ENCODE peak calls at places on chromosomes 6 and 20, in four cellular contexts. One of them, this sample, is unnamed.

GRCh38 chr20:61052195-61052594 is 199.9 kb upstream of the CDH4 start:
- DNase-seq in activated naive CD4-positive, alpha-beta T cell: no peak
- DNase-seq in GM04504: no peak
- DNase-seq in NCI-H1436 treated with DMSO at 0.1 percent for 48 hours: no peak
- DNase-seq in this sample: no peak

GRCh38 chr6:62623851-62624532 is 338.0 kb upstream of the KHDRBS2 start:
- DNase-seq in GM04504: no peak
- DNase-seq in activated naive CD4-positive, alpha-beta T cell: no peak
- DNase-seq in NCI-H1436 treated with DMSO at 0.1 percent for 48 hours: no peak
- DNase-seq in this sample: no peak

GRCh38 chr20:23253524-23253923 is 97.1 kb upstream of the NXT1 start:
- DNase-seq in GM04504: no peak
- DNase-seq in activated naive CD4-positive, alpha-beta T cell: no peak
- DNase-seq in NCI-H1436 treated with DMSO at 0.1 percent for 48 hours: no peak
- DNase-seq in this sample: no peak

GRCh38 chr6:138662474-138662873 is 111.1 kb upstream of the CCDC28A start:
- DNase-seq in GM04504: no peak
- DNase-seq in NCI-H1436 treated with DMSO at 0.1 percent for 48 hours: no peak
- DNase-seq in activated naive CD4-positive, alpha-beta T cell: no peak
- DNase-seq in this sample: no peak

GRCh38 chr6:139592011-139592410 is 217.6 kb upstream of the CITED2 start:
- DNase-seq in NCI-H1436 treated with DMSO at 0.1 percent for 48 hours: no peak
- DNase-seq in activated naive CD4-positive, alpha-beta T cell: no peak
- DNase-seq in GM04504: no peak
- DNase-seq in this sample: no peak

GRCh38 chr6:152085533-152085932 is 278.1 kb downstream of the ESR1 start:
- DNase-seq in NCI-H1436 treated with DMSO at 0.1 percent for 48 hours: no peak
- DNase-seq in GM04504: no peak
- DNase-seq in activated naive CD4-positive, alpha-beta T cell: no peak
- DNase-seq in this sample: no peak

GRCh38 chr20:36399147-36399968 is 93.2 kb downstream of the DLGAP4 start:
- DNase-seq in NCI-H1436 treated with DMSO at 0.1 percent for 48 hours: no peak
- DNase-seq in GM04504: peak; percentile 17
- DNase-seq in activated naive CD4-positive, alpha-beta T cell: no peak
- DNase-seq in this sample: peak; percentile 98

GRCh38 chr20:61846074-61846473 is 219.6 kb downstream of the TAF4 start:
- DNase-seq in activated naive CD4-positive, alpha-beta T cell: no peak
- DNase-seq in GM04504: no peak
- DNase-seq in NCI-H1436 treated with DMSO at 0.1 percent for 48 hours: no peak
- DNase-seq in this sample: no peak

GRCh38 chr6:15073344-15073789 is 172.5 kb upstream of the JARID2 start:
- DNase-seq in GM04504: no peak
- DNase-seq in NCI-H1436 treated with DMSO at 0.1 percent for 48 hours: no peak
- DNase-seq in activated naive CD4-positive, alpha-beta T cell: no peak
- DNase-seq in this sample: no peak

GRCh38 chr20:20487811-20488210 is 119.9 kb downstream of the INSM1 start:
- DNase-seq in GM04504: no peak
- DNase-seq in NCI-H1436 treated with DMSO at 0.1 percent for 48 hours: no peak
- DNase-seq in activated naive CD4-positive, alpha-beta T cell: no peak
- DNase-seq in this sample: no peak

GRCh38 chr6:167093922-167094432 is 28.9 kb upstream of the CCR6 start:
- DNase-seq in GM04504: no peak
- DNase-seq in NCI-H1436 treated with DMSO at 0.1 percent for 48 hours: no peak
- DNase-seq in activated naive CD4-positive, alpha-beta T cell: no peak
- DNase-seq in this sample: no peak

GRCh38 chr6:1595271-1596087 is 14.2 kb upstream of the FOXC1 start:
- DNase-seq in NCI-H1436 treated with DMSO at 0.1 percent for 48 hours: no peak
- DNase-seq in activated naive CD4-positive, alpha-beta T cell: no peak
- DNase-seq in GM04504: no peak
- DNase-seq in this sample: no peak

GRCh38 chr6:54586251-54586650 is 260.3 kb upstream of the FAM83B start:
- DNase-seq in GM04504: peak; percentile 38
- DNase-seq in activated naive CD4-positive, alpha-beta T cell: no peak
- DNase-seq in NCI-H1436 treated with DMSO at 0.1 percent for 48 hours: no peak
- DNase-seq in this sample: no peak

GRCh38 chr6:113636357-113636824 is 220.8 kb upstream of the MARCKS start:
- DNase-seq in GM04504: peak; percentile 44
- DNase-seq in NCI-H1436 treated with DMSO at 0.1 percent for 48 hours: no peak
- DNase-seq in activated naive CD4-positive, alpha-beta T cell: no peak
- DNase-seq in this sample: no peak

GRCh38 chr6:13915566-13916229 is 9.1 kb upstream of the RNF182 start:
- DNase-seq in activated naive CD4-positive, alpha-beta T cell: no peak
- DNase-seq in NCI-H1436 treated with DMSO at 0.1 percent for 48 hours: no peak
- DNase-seq in GM04504: no peak
- DNase-seq in this sample: peak; percentile 17

GRCh38 chr20:33443512-33444239 is at the start of gene SNTA1:
- DNase-seq in GM04504: peak; percentile 37
- DNase-seq in NCI-H1436 treated with DMSO at 0.1 percent for 48 hours: no peak
- DNase-seq in activated naive CD4-positive, alpha-beta T cell: peak; percentile 85
- DNase-seq in this sample: peak; percentile 93

GRCh38 chr6:167141667-167142432 is 15.9 kb downstream of the GPR31 start:
- DNase-seq in GM04504: no peak
- DNase-seq in NCI-H1436 treated with DMSO at 0.1 percent for 48 hours: no peak
- DNase-seq in activated naive CD4-positive, alpha-beta T cell: peak; percentile 29
- DNase-seq in this sample: peak; percentile 80

GRCh38 chr20:33096921-33097320 is 17.5 kb downstream of the BPIFB4 start:
- DNase-seq in NCI-H1436 treated with DMSO at 0.1 percent for 48 hours: no peak
- DNase-seq in GM04504: no peak
- DNase-seq in activated naive CD4-positive, alpha-beta T cell: no peak
- DNase-seq in this sample: no peak

GRCh38 chr20:13221673-13222318 is 722 bp downstream of the ISM1 start:
- DNase-seq in activated naive CD4-positive, alpha-beta T cell: peak; percentile 43
- DNase-seq in GM04504: peak; percentile 17
- DNase-seq in NCI-H1436 treated with DMSO at 0.1 percent for 48 hours: no peak
- DNase-seq in this sample: peak; percentile 83

GRCh38 chr20:20276806-20277530 is 90.9 kb upstream of the INSM1 start:
- DNase-seq in activated naive CD4-positive, alpha-beta T cell: no peak
- DNase-seq in NCI-H1436 treated with DMSO at 0.1 percent for 48 hours: no peak
- DNase-seq in GM04504: no peak
- DNase-seq in this sample: peak; percentile 12

GRCh38 chr6:39377530-39377929 is 55.0 kb upstream of the KCNK16 start:
- DNase-seq in activated naive CD4-positive, alpha-beta T cell: no peak
- DNase-seq in GM04504: peak; percentile 68
- DNase-seq in NCI-H1436 treated with DMSO at 0.1 percent for 48 hours: no peak
- DNase-seq in this sample: peak; percentile 93

GRCh38 chr6:158517581-158517980 is 42.3 kb upstream of the TMEM181 start:
- DNase-seq in activated naive CD4-positive, alpha-beta T cell: no peak
- DNase-seq in NCI-H1436 treated with DMSO at 0.1 percent for 48 hours: no peak
- DNase-seq in GM04504: no peak
- DNase-seq in this sample: no peak

GRCh38 chr6:161434331-161434730 is 160.5 kb upstream of the AGPAT4 start:
- DNase-seq in activated naive CD4-positive, alpha-beta T cell: no peak
- DNase-seq in NCI-H1436 treated with DMSO at 0.1 percent for 48 hours: no peak
- DNase-seq in GM04504: no peak
- DNase-seq in this sample: no peak

GRCh38 chr6:36120979-36121706 is 9.2 kb upstream of the MAPK13 start:
- DNase-seq in activated naive CD4-positive, alpha-beta T cell: peak; percentile 27
- DNase-seq in NCI-H1436 treated with DMSO at 0.1 percent for 48 hours: no peak
- DNase-seq in GM04504: peak; percentile 24
- DNase-seq in this sample: peak; percentile 34

GRCh38 chr6:26338810-26339209 is 26.2 kb upstream of the BTN3A2 start:
- DNase-seq in NCI-H1436 treated with DMSO at 0.1 percent for 48 hours: no peak
- DNase-seq in activated naive CD4-positive, alpha-beta T cell: no peak
- DNase-seq in GM04504: no peak
- DNase-seq in this sample: no peak

GRCh38 chr6:14943116-14943515 is 302.8 kb upstream of the JARID2 start:
- DNase-seq in GM04504: no peak
- DNase-seq in activated naive CD4-positive, alpha-beta T cell: no peak
- DNase-seq in NCI-H1436 treated with DMSO at 0.1 percent for 48 hours: no peak
- DNase-seq in this sample: no peak

GRCh38 chr6:144064402-144064830 is 31.0 kb downstream of the SF3B5 start:
- DNase-seq in NCI-H1436 treated with DMSO at 0.1 percent for 48 hours: no peak
- DNase-seq in GM04504: no peak
- DNase-seq in activated naive CD4-positive, alpha-beta T cell: peak; percentile 27
- DNase-seq in this sample: peak; percentile 66

GRCh38 chr6:81997091-81997926 is 244.8 kb upstream of the TENT5A start:
- DNase-seq in activated naive CD4-positive, alpha-beta T cell: no peak
- DNase-seq in GM04504: peak; percentile 80
- DNase-seq in NCI-H1436 treated with DMSO at 0.1 percent for 48 hours: no peak
- DNase-seq in this sample: no peak

GRCh38 chr6:148835920-148836441 is 89.2 kb downstream of the UST start:
- DNase-seq in GM04504: peak; percentile 84
- DNase-seq in NCI-H1436 treated with DMSO at 0.1 percent for 48 hours: no peak
- DNase-seq in activated naive CD4-positive, alpha-beta T cell: no peak
- DNase-seq in this sample: no peak

GRCh38 chr6:25035451-25036435 is 100.0 kb upstream of the RIPOR2 start:
- DNase-seq in GM04504: no peak
- DNase-seq in NCI-H1436 treated with DMSO at 0.1 percent for 48 hours: no peak
- DNase-seq in activated naive CD4-positive, alpha-beta T cell: no peak
- DNase-seq in this sample: no peak

GRCh38 chr6:113758214-113758613 is 98.9 kb upstream of the MARCKS start:
- DNase-seq in GM04504: no peak
- DNase-seq in activated naive CD4-positive, alpha-beta T cell: no peak
- DNase-seq in NCI-H1436 treated with DMSO at 0.1 percent for 48 hours: no peak
- DNase-seq in this sample: no peak

GRCh38 chr6:30844118-30844535 is 40.2 kb upstream of the DDR1 start:
- DNase-seq in NCI-H1436 treated with DMSO at 0.1 percent for 48 hours: no peak
- DNase-seq in activated naive CD4-positive, alpha-beta T cell: no peak
- DNase-seq in GM04504: no peak
- DNase-seq in this sample: peak; percentile 88

GRCh38 chr6:2979819-2980464 is 8.6 kb upstream of the SERPINB6 start:
- DNase-seq in activated naive CD4-positive, alpha-beta T cell: no peak
- DNase-seq in NCI-H1436 treated with DMSO at 0.1 percent for 48 hours: no peak
- DNase-seq in GM04504: no peak
- DNase-seq in this sample: no peak

GRCh38 chr6:43627008-43627825 is 1.8 kb downstream of the GTPBP2 start:
- DNase-seq in activated naive CD4-positive, alpha-beta T cell: no peak
- DNase-seq in NCI-H1436 treated with DMSO at 0.1 percent for 48 hours: no peak
- DNase-seq in GM04504: peak; percentile 95
- DNase-seq in this sample: no peak

GRCh38 chr20:51639206-51639832 is 96.8 kb upstream of the NFATC2 start:
- DNase-seq in NCI-H1436 treated with DMSO at 0.1 percent for 48 hours: no peak
- DNase-seq in GM04504: no peak
- DNase-seq in activated naive CD4-positive, alpha-beta T cell: peak; percentile 14
- DNase-seq in this sample: peak; percentile 83

GRCh38 chr6:25229671-25230321 is 49.4 kb upstream of the CARMIL1 start:
- DNase-seq in GM04504: peak; percentile 84
- DNase-seq in activated naive CD4-positive, alpha-beta T cell: no peak
- DNase-seq in NCI-H1436 treated with DMSO at 0.1 percent for 48 hours: no peak
- DNase-seq in this sample: no peak

GRCh38 chr6:42784739-42785498 is 3.1 kb downstream of the BICRAL start:
- DNase-seq in NCI-H1436 treated with DMSO at 0.1 percent for 48 hours: no peak
- DNase-seq in activated naive CD4-positive, alpha-beta T cell: no peak
- DNase-seq in GM04504: no peak
- DNase-seq in this sample: no peak